ENCODE peak calls at places on chromosomes 5 and 9, in four cellular contexts. L is stomach, U is uterus, W is thyroid gland. M is an unnamed sample.
A peak's percentile ranks its signal among the peaks of the same experiment; 100 is the strongest.

GRCh38 chr5:73435640-73436534 is 12.7 kb downstream of the FOXD1 start:
- DNase-seq in L (no peak), U (no peak), W (no peak), M (no peak)

GRCh38 chr9:126423022-126423708 is 96.5 kb downstream of the MVB12B start:
- DNase-seq in L (no peak), U (no peak), W (peak; percentile 39), M (no peak)

GRCh38 chr5:26388946-26389345 is 649.4 kb downstream of the CDH9 start:
- DNase-seq in L (no peak), U (no peak), W (no peak), M (no peak)

GRCh38 chr9:71685394-71685793 is 82.9 kb downstream of the CEMIP2 start:
- DNase-seq in L (no peak), U (no peak), W (no peak), M (no peak)

GRCh38 chr5:108251350-108251749 is 130.5 kb downstream of the FBXL17 start:
- DNase-seq in L (no peak), U (no peak), W (no peak), M (no peak)

GRCh38 chr5:138654281-138654867 is 79.2 kb upstream of the HSPA9 start:
- DNase-seq in L (no peak), U (no peak), W (no peak), M (no peak)

GRCh38 chr5:39697891-39698290 is 273.1 kb upstream of the DAB2 start:
- DNase-seq in L (no peak), U (no peak), W (no peak), M (no peak)

GRCh38 chr9:133631111-133631510 is 5.1 kb upstream of the DBH start:
- DNase-seq in L (no peak), U (no peak), W (no peak), M (no peak)

GRCh38 chr9:105148328-105149006 is 96.0 kb upstream of the SLC44A1 start:
- DNase-seq in L (no peak), U (no peak), W (no peak), M (no peak)

GRCh38 chr5:141330299-141331080 is at the start of gene PCDHGA1:
- DNase-seq in L (no peak), U (no peak), W (no peak), M (peak; percentile 31)

GRCh38 chr9:99432075-99432474 is 210.0 kb downstream of the SEC61B start:
- DNase-seq in L (no peak), U (no peak), W (no peak), M (no peak)

GRCh38 chr5:176851871-176852270 is 41.5 kb downstream of the UNC5A start:
- DNase-seq in L (no peak), U (no peak), W (no peak), M (no peak)

GRCh38 chr5:32325067-32325466 is 12.3 kb upstream of the MTMR12 start:
- DNase-seq in L (no peak), U (no peak), W (no peak), M (no peak)

GRCh38 chr9:80501635-80502034 is 929.9 kb downstream of the TLE4 start:
- DNase-seq in L (no peak), U (no peak), W (no peak), M (no peak)

GRCh38 chr5:132468665-132469379 is 21.8 kb downstream of the IRF1 start:
- DNase-seq in L (peak; percentile 23), U (peak; percentile 4), W (no peak), M (no peak)

GRCh38 chr9:107312651-107313050 is 29.6 kb downstream of the RAD23B start:
- DNase-seq in L (no peak), U (no peak), W (no peak), M (no peak)

GRCh38 chr9:82894961-82895902 is 167.7 kb downstream of the RASEF start:
- DNase-seq in L (no peak), U (no peak), W (no peak), M (no peak)

GRCh38 chr9:20015427-20015931 is 226.6 kb upstream of the SLC24A2 start:
- DNase-seq in L (no peak), U (no peak), W (no peak), M (no peak)

GRCh38 chr5:126309860-126310259 is 113.3 kb upstream of the GRAMD2B start:
- DNase-seq in L (no peak), U (no peak), W (no peak), M (no peak)

GRCh38 chr5:154967419-154968024 is 26.6 kb downstream of the MRPL22 start:
- DNase-seq in L (no peak), U (no peak), W (no peak), M (no peak)

GRCh38 chr9:22157271-22157670 is 148.2 kb upstream of the CDKN2B start:
- DNase-seq in L (no peak), U (no peak), W (no peak), M (no peak)

GRCh38 chr5:83683836-83684235 is 36.8 kb downstream of the HAPLN1 start:
- DNase-seq in L (no peak), U (no peak), W (no peak), M (no peak)

GRCh38 chr9:34279431-34279830 is 49.6 kb downstream of the KIF24 start:
- DNase-seq in L (no peak), U (peak; percentile 22), W (no peak), M (no peak)

GRCh38 chr5:82986404-82986803 is 90.8 kb downstream of the TMEM167A start:
- DNase-seq in L (no peak), U (no peak), W (no peak), M (no peak)

GRCh38 chr5:13704401-13704800 is 240.1 kb downstream of the DNAH5 start:
- DNase-seq in L (no peak), U (no peak), W (no peak), M (no peak)

GRCh38 chr5:1231354-1231905 is 6.2 kb downstream of the SLC6A18 start:
- DNase-seq in L (no peak), U (no peak), W (no peak), M (no peak)

GRCh38 chr9:69554945-69555344 is 117.2 kb downstream of the APBA1 start:
- DNase-seq in L (no peak), U (no peak), W (no peak), M (no peak)

GRCh38 chr9:35713578-35713977 is 18.4 kb downstream of the TLN1 start:
- DNase-seq in L (no peak), U (no peak), W (no peak), M (no peak)
- H3K27ac ChIP-seq in L (peak overlapping the region; percentile 43), U (no peak overlapping the region), W (no peak overlapping the region), M (no peak overlapping the region)

GRCh38 chr5:59893061-59893435 is 478 bp downstream of the PDE4D start:
- DNase-seq in L (no peak), U (no peak), W (no peak), M (peak; percentile 8)
- H3K27ac ChIP-seq in L (no peak overlapping the region), U (no peak overlapping the region), W (no peak overlapping the region), M (no peak overlapping the region)

DNA sequence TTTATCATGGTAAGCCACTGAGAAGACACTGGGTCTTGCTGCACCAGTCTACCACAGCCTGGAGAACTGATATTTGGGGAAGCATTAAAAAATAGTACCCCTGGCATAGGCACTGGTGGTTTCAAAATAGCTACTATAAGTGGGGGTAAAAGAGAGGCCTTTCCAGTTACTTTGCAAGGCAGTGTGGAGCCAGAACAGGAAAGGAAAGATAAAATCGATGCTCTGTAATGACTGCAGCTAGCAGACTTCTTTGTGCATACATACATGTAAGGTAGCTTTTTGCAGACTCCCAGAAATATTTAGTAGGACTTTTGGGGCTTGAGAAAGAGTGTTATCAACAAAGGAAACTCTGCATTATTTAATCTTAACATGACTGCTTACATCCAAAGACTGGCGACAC is 31.3 kb upstream of the ALDOB start:
- DNase-seq in L (no peak), U (no peak), W (no peak), M (no peak)
- H3K27ac ChIP-seq in L (no peak overlapping the region), U (no peak overlapping the region), W (no peak overlapping the region), M (no peak overlapping the region)

GRCh38 chr5:178650214-178650613 is 23.4 kb upstream of the CLK4 start:
- DNase-seq in L (no peak), U (no peak), W (no peak), M (no peak)

GRCh38 chr5:178642351-178642909 is 15.6 kb upstream of the CLK4 start:
- DNase-seq in L (no peak), U (no peak), W (no peak), M (peak; percentile 10)

GRCh38 chr5:178640331-178641045 is 13.6 kb upstream of the CLK4 start:
- DNase-seq in L (no peak), U (no peak), W (no peak), M (no peak)

GRCh38 chr5:178641711-178642110 is 14.9 kb upstream of the CLK4 start:
- DNase-seq in L (no peak), U (no peak), W (no peak), M (no peak)

GRCh38 chr5:178644826-178645545 is 18.1 kb upstream of the CLK4 start:
- DNase-seq in L (no peak), U (no peak), W (no peak), M (no peak)
- H3K27ac ChIP-seq in L (no peak overlapping the region), U (no peak overlapping the region), W (no peak overlapping the region), M (no peak overlapping the region)

GRCh38 chr5:135030691-135031145 is 3.3 kb downstream of the PITX1 start:
- DNase-seq in L (no peak), U (no peak), W (peak; percentile 21), M (no peak)

GRCh38 chr5:135032613-135033025 is 1.4 kb downstream of the PITX1 start:
- DNase-seq in L (no peak), U (no peak), W (no peak), M (no peak)

GRCh38 chr5:135033026-135033861 is 784 bp downstream of the PITX1 start:
- DNase-seq in L (peak; percentile 43), U (no peak), W (peak; percentile 13), M (peak; percentile 19)

GRCh38 chr5:135031146-135031812 is 2.7 kb downstream of the PITX1 start:
- DNase-seq in L (no peak), U (no peak), W (no peak), M (no peak)

DNA sequence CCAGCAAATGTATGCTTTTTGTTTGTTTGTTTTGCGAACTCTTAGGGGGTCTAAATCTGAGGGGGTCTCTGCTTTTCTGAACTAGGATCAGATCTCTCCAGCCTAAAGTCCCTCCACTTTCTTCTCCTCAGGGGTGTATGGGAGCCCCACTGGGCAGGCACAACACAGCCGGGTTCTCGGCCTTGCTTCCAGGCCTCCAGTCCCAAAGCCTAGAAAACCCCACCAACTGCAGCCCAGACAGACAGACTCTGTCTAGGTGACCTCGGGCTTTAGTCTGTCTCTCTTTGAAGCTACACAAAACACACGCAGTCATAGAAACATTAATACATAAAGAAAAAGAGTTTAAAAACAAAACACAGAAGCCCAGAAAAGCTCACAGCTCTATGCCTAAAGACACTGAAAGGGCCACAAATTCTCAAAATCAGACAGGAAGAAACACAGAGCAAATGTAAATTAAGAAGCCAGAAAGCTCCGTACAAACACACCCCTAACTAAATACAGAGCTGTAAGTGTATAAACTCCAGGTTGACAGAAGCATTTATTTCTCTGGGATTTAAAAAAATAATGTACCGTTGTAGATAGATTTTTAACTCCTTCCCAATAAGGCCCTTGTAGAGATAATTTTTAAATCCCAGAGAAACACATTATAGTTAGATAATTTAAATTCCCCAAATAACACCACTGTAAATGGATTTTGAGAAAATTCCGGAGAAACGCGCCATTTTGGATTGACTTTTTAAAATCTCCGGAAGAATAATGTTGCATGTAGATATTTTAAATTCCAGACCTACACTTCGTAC is 2.0 kb downstream of the PITX1 start:
- DNase-seq in L (no peak), U (no peak), W (no peak), M (no peak)
- H3K27ac ChIP-seq in L (peak overlapping the region; percentile 94), U (no peak overlapping the region), W (no peak overlapping the region), M (no peak overlapping the region)